ENCODE peak calls at places on chromosomes 7 and 10, in four cellular contexts. M, U, G and L are unnamed samples.

GRCh38 chr7:2757361-2757903 is 69.4 kb downstream of the AMZ1 start:
- DNase-seq in M (no peak), U (no peak), G (no peak), L (no peak)

GRCh38 chr7:23356726-23357125 is 57.6 kb downstream of the MALSU1 start:
- DNase-seq in U (no peak), G (no peak), M (no peak), L (no peak)

GRCh38 chr7:87878208-87878735 is 2.0 kb downstream of the DBF4 start:
- DNase-seq in M (no peak), G (no peak), U (no peak), L (no peak)

GRCh38 chr7:43630466-43630865 is 47.6 kb downstream of the STK17A start:
- DNase-seq in G (no peak), M (no peak), U (no peak), L (no peak)

GRCh38 chr7:92646966-92647625 is 56.9 kb upstream of the FAM133B start:
- DNase-seq in U (no peak), M (no peak), G (no peak), L (no peak)

GRCh38 chr7:28755255-28755654 is 202.9 kb downstream of the TRIL start:
- DNase-seq in G (no peak), U (no peak), M (no peak), L (no peak)

GRCh38 chr7:157438121-157439025 is 101.6 kb downstream of the DNAJB6 start:
- DNase-seq in M (no peak), U (no peak), G (no peak), L (no peak)

GRCh38 chr7:2894118-2894940 is 50.2 kb upstream of the GNA12 start:
- DNase-seq in M (no peak), U (peak), G (no peak), L (peak)

GRCh38 chr10:62433181-62433692 is 59.1 kb downstream of the ZNF365 start:
- DNase-seq in G (no peak), M (no peak), U (peak), L (no peak)

GRCh38 chr7:140281960-140282359 is 105.2 kb upstream of the KDM7A start:
- DNase-seq in M (no peak), G (no peak), U (no peak), L (no peak)

GRCh38 chr7:4742051-4742573 is 33.3 kb upstream of the AP5Z1 start:
- DNase-seq in G (no peak), M (no peak), U (no peak), L (no peak)

GRCh38 chr7:151251926-151252835 is 3.7 kb upstream of the SMARCD3 start:
- DNase-seq in G (no peak), U (no peak), M (peak), L (no peak)

GRCh38 chr7:134770676-134771075 is 8.8 kb upstream of the CALD1 start:
- DNase-seq in G (no peak), U (no peak), M (no peak), L (no peak)

GRCh38 chr10:25966846-25967245 is 32.8 kb downstream of the MYO3A start:
- DNase-seq in G (no peak), M (no peak), U (no peak), L (no peak)

GRCh38 chr10:7872041-7872442 is 53.7 kb downstream of the TAF3 start:
- DNase-seq in M (peak), U (no peak), G (no peak), L (no peak)